ENCODE peak calls at places on chromosome X, in nine cellular contexts. P, J, D, U, H, R, V, X and F are unnamed samples.

GRCh38 chrX:267771-268261 is 13.4 kb upstream of the PLCXD1 start:
- DNase-seq in V (no peak), X (no peak), J (no peak), U (peak), D (no peak), H (no peak), R (no peak), P (no peak), F (no peak)

GRCh38 chrX:40040686-40041461 is 56.9 kb downstream of the BCOR start:
- DNase-seq in U (no peak), P (no peak), D (no peak), J (no peak), X (no peak), H (no peak), V (no peak), R (no peak), F (no peak)

GRCh38 chrX:27966955-27967354 is 14.3 kb downstream of the DCAF8L1 start:
- DNase-seq in D (peak), V (no peak), U (no peak), P (peak), J (peak), X (no peak), H (peak), R (peak), F (no peak)

GRCh38 chrX:149286940-149287349 is 218.2 kb downstream of the IDS start:
- DNase-seq in U (no peak), R (peak), D (peak), J (peak), X (peak), H (peak), P (peak), V (peak), F (no peak)

GRCh38 chrX:68196939-68197791 is 236.1 kb downstream of the OPHN1 start:
- DNase-seq in X (no peak), U (no peak), V (peak), J (peak), P (peak), D (peak), H (peak), R (peak), F (no peak)

GRCh38 chrX:108396986-108397385 is 41.2 kb downstream of the COL4A6 start:
- DNase-seq in J (no peak), P (no peak), U (no peak), V (no peak), H (no peak), R (peak), X (no peak), D (no peak), F (no peak)

GRCh38 chrX:30652527-30653414 is 452 bp upstream of the GK start:
- DNase-seq in D (peak), H (peak), J (peak), X (peak), U (peak), P (peak), V (peak), R (peak), F (peak)

GRCh38 chrX:46611658-46612362 is 38.2 kb downstream of the CHST7 start:
- DNase-seq in V (no peak), P (no peak), X (no peak), J (no peak), R (no peak), H (no peak), U (no peak), D (no peak), F (no peak)

GRCh38 chrX:148381603-148382002 is 118.8 kb upstream of the AFF2 start:
- DNase-seq in H (no peak), X (no peak), U (no peak), J (no peak), P (no peak), V (no peak), D (no peak), R (no peak), F (no peak)

GRCh38 chrX:115547448-115547847 is 13.5 kb upstream of the PLS3 start:
- DNase-seq in R (no peak), H (no peak), X (no peak), U (no peak), D (no peak), V (no peak), J (no peak), P (no peak), F (no peak)

GRCh38 chrX:152647978-152648377 is 10.3 kb downstream of the GABRQ start:
- DNase-seq in H (no peak), V (no peak), X (no peak), U (no peak), P (no peak), R (no peak), J (no peak), D (no peak), F (no peak)

GRCh38 chrX:40406330-40406859 is 174.4 kb upstream of the ATP6AP2 start:
- DNase-seq in X (no peak), H (no peak), P (no peak), U (no peak), D (no peak), J (no peak), V (no peak), R (no peak), F (no peak)

GRCh38 chrX:16825306-16826035 is 39.2 kb downstream of the TXLNG start:
- DNase-seq in J (no peak), V (no peak), D (peak), R (peak), H (peak), P (peak), U (no peak), X (no peak), F (no peak)

GRCh38 chrX:8688776-8689175 is 43.2 kb downstream of the ANOS1 start:
- DNase-seq in U (no peak), D (no peak), X (no peak), J (no peak), R (no peak), H (no peak), P (no peak), V (no peak), F (no peak)

GRCh38 chrX:153736871-153737441 is 12.3 kb downstream of the ABCD1 start:
- DNase-seq in P (no peak), V (no peak), R (no peak), J (no peak), H (no peak), X (no peak), U (no peak), D (no peak), F (no peak)

GRCh38 chrX:72676465-72676864 is 37.6 kb downstream of the PHKA1 start:
- DNase-seq in P (no peak), D (no peak), J (no peak), R (no peak), V (no peak), H (no peak), X (no peak), U (no peak), F (no peak)

GRCh38 chrX:13667940-13668339 is 15.0 kb downstream of the TCEANC start:
- DNase-seq in X (no peak), P (no peak), V (no peak), H (no peak), R (peak), D (no peak), J (no peak), U (no peak), F (no peak)

GRCh38 chrX:79623098-79623762 is 256.1 kb upstream of the ITM2A start:
- DNase-seq in H (no peak), R (no peak), J (no peak), P (no peak), U (no peak), D (no peak), V (no peak), X (no peak), F (no peak)

GRCh38 chrX:24167719-24168472 is 18.4 kb downstream of the ZFX start:
- DNase-seq in U (no peak), H (no peak), P (peak), R (no peak), V (no peak), X (no peak), J (no peak), D (no peak), F (no peak)

GRCh38 chrX:112644713-112645112 is 35.0 kb downstream of the LHFPL1 start:
- DNase-seq in V (no peak), U (no peak), P (no peak), H (no peak), D (no peak), R (no peak), X (no peak), J (no peak), F (no peak)

GRCh38 chrX:11666180-11666579 is 460 bp upstream of the ARHGAP6 start:
- DNase-seq in X (no peak), U (no peak), P (no peak), H (no peak), V (no peak), J (peak), D (no peak), R (no peak), F (no peak)

GRCh38 chrX:70062076-70062475 is at the start of gene OTUD6A:
- DNase-seq in P (no peak), R (no peak), D (no peak), U (no peak), V (no peak), H (no peak), X (no peak), J (no peak), F (no peak)

GRCh38 chrX:45788941-45789348 is 588.3 kb upstream of the DIPK2B start:
- DNase-seq in V (no peak), D (peak), H (no peak), R (peak), J (no peak), X (peak), U (peak), P (peak), F (no peak)

GRCh38 chrX:134727363-134727762 is 69.1 kb upstream of the PLAC1 start:
- DNase-seq in P (no peak), R (peak), J (no peak), V (no peak), D (no peak), H (peak), X (no peak), U (no peak), F (no peak)

GRCh38 chrX:130108647-130109428 is 1.5 kb downstream of the ELF4 start:
- DNase-seq in X (peak), H (no peak), J (no peak), V (no peak), R (peak), U (peak), D (peak), P (no peak), F (no peak)

GRCh38 chrX:77946571-77946970 is 22.9 kb downstream of the PGAM4 start:
- DNase-seq in X (no peak), R (no peak), V (no peak), D (no peak), J (no peak), H (no peak), P (no peak), U (no peak), F (no peak)
- TF ChIP-seq CTCF in X (no peak), R (no peak), V (no peak), D (peak), J (no peak), H (no peak), P (no peak), U (no peak), F (no peak)

GRCh38 chrX:49269768-49270248 is at the start of gene PPP1R3F:
- DNase-seq in P (no peak), U (no peak), H (no peak), R (no peak), X (no peak), V (no peak), J (no peak), D (no peak), F (no peak)

GRCh38 chrX:49269010-49269767 is 404 bp upstream of the PPP1R3F start:
- DNase-seq in R (peak), U (peak), V (peak), D (peak), H (peak), P (peak), J (peak), X (peak), F (peak)

GRCh38 chrX:49266536-49267445 is 2.3 kb upstream of the FOXP3 start:
- DNase-seq in D (no peak), X (no peak), P (no peak), R (no peak), U (no peak), H (no peak), V (no peak), J (no peak), F (no peak)

GRCh38 chrX:49270249-49270921 is 792 bp downstream of the PPP1R3F start:
- DNase-seq in V (no peak), P (no peak), X (no peak), D (no peak), R (no peak), H (no peak), J (no peak), U (no peak), F (no peak)

DNA sequence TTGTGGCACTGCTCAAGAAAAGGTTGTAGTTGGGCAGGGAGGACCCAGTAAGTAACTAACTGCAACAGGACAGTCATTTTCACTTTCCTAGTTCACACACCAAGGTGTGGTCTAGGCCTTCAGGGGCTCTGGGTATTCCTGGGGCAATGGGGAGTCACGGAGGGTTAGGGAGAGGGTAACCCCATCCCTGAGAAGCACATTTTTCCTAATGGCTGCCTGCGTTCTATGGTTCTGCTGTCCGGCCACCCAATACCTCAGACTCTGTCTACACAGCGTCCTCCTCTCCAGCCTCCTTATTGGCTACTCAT is 937 bp upstream of the PPP1R3F start:
- DNase-seq in P (no peak), X (no peak), V (no peak), J (no peak), D (no peak), U (no peak), H (peak), R (no peak), F (no peak)
- H3K4me3 ChIP-seq in P (peak), X (peak), V (peak), J (peak), D (peak), U (peak), H (peak), R (peak), F (peak)

GRCh38 chrX:110836982-110837381 is 41.4 kb upstream of the CHRDL1 start:
- DNase-seq in J (no peak), D (no peak), H (no peak), U (no peak), V (no peak), R (no peak), X (no peak), P (no peak), F (no peak)
- TF ChIP-seq CTCF in J (no peak), D (no peak), H (peak), U (no peak), V (peak), R (peak), X (no peak), P (no peak), F (peak)

GRCh38 chrX:100643212-100643611 is 787 bp upstream of the SRPX2 start:
- DNase-seq in R (peak), H (no peak), J (no peak), P (no peak), U (no peak), V (no peak), D (no peak), X (no peak), F (no peak)
- H3K4me3 ChIP-seq in R (no peak), H (no peak), J (no peak), P (no peak), U (no peak), V (no peak), D (no peak), X (no peak), F (no peak)